ENCODE peak calls at places on chromosomes 16 and 17, in ten cellular contexts. One of them, this sample, is unnamed.

GRCh38 chr16:19595043-19595767 is 39.7 kb downstream of the VPS35L start:
- DNase-seq in PC-3: peak; percentile 76
- DNase-seq in sigmoid colon: no peak
- DNase-seq in IMR-90: peak; percentile 83
- DNase-seq in right cardiac atrium: peak; percentile 56
- DNase-seq in tibial artery: no peak
- DNase-seq in caudate nucleus: no peak
- DNase-seq in neuronal stem cell: no peak
- DNase-seq in H9: no peak
- DNase-seq in ovary: no peak
- DNase-seq in this sample: no peak

GRCh38 chr16:19005561-19006445 is 22.1 kb downstream of the TMC7 start:
- DNase-seq in neuronal stem cell: no peak
- DNase-seq in caudate nucleus: peak; percentile 86
- DNase-seq in sigmoid colon: no peak
- DNase-seq in PC-3: peak; percentile 97
- DNase-seq in H9: peak; percentile 46
- DNase-seq in right cardiac atrium: peak; percentile 59
- DNase-seq in ovary: no peak
- DNase-seq in IMR-90: peak; percentile 27
- DNase-seq in tibial artery: no peak
- DNase-seq in this sample: no peak

GRCh38 chr16:68232335-68232734 is 3.6 kb downstream of the ESRP2 start:
- DNase-seq in right cardiac atrium: no peak
- DNase-seq in IMR-90: no peak
- DNase-seq in ovary: peak; percentile 20
- DNase-seq in caudate nucleus: no peak
- DNase-seq in H9: no peak
- DNase-seq in tibial artery: peak; percentile 64
- DNase-seq in sigmoid colon: peak; percentile 66
- DNase-seq in PC-3: no peak
- DNase-seq in neuronal stem cell: no peak
- DNase-seq in this sample: no peak

GRCh38 chr16:51313204-51313603 is 162.1 kb upstream of the SALL1 start:
- DNase-seq in right cardiac atrium: no peak
- DNase-seq in tibial artery: no peak
- DNase-seq in PC-3: no peak
- DNase-seq in H9: no peak
- DNase-seq in ovary: no peak
- DNase-seq in neuronal stem cell: no peak
- DNase-seq in caudate nucleus: no peak
- DNase-seq in sigmoid colon: no peak
- DNase-seq in IMR-90: no peak
- DNase-seq in this sample: no peak

GRCh38 chr17:28344011-28344410 is 8.4 kb downstream of the TNFAIP1 start:
- DNase-seq in right cardiac atrium: no peak
- DNase-seq in PC-3: no peak
- DNase-seq in H9: no peak
- DNase-seq in caudate nucleus: no peak
- DNase-seq in ovary: no peak
- DNase-seq in sigmoid colon: no peak
- DNase-seq in neuronal stem cell: no peak
- DNase-seq in tibial artery: no peak
- DNase-seq in IMR-90: no peak
- DNase-seq in this sample: no peak

GRCh38 chr17:29577778-29578211 is 9.3 kb downstream of the TP53I13 start:
- DNase-seq in H9: no peak
- DNase-seq in PC-3: no peak
- DNase-seq in caudate nucleus: peak; percentile 61
- DNase-seq in neuronal stem cell: no peak
- DNase-seq in right cardiac atrium: peak; percentile 69
- DNase-seq in tibial artery: peak; percentile 71
- DNase-seq in IMR-90: peak; percentile 12
- DNase-seq in sigmoid colon: no peak
- DNase-seq in ovary: peak; percentile 66
- DNase-seq in this sample: peak; percentile 70

GRCh38 chr16:1005286-1005685 is 23.7 kb downstream of the SOX8 start:
- DNase-seq in ovary: no peak
- DNase-seq in neuronal stem cell: no peak
- DNase-seq in tibial artery: no peak
- DNase-seq in caudate nucleus: no peak
- DNase-seq in IMR-90: no peak
- DNase-seq in sigmoid colon: no peak
- DNase-seq in H9: no peak
- DNase-seq in right cardiac atrium: no peak
- DNase-seq in PC-3: no peak
- DNase-seq in this sample: no peak

GRCh38 chr17:60174035-60174434 is 24.3 kb downstream of the CA4 start:
- DNase-seq in tibial artery: no peak
- DNase-seq in right cardiac atrium: no peak
- DNase-seq in H9: no peak
- DNase-seq in IMR-90: no peak
- DNase-seq in sigmoid colon: no peak
- DNase-seq in ovary: no peak
- DNase-seq in caudate nucleus: no peak
- DNase-seq in PC-3: no peak
- DNase-seq in neuronal stem cell: no peak
- DNase-seq in this sample: no peak

GRCh38 chr16:8346291-8346690 is 244.0 kb downstream of the TMEM114 start:
- DNase-seq in tibial artery: no peak
- DNase-seq in PC-3: no peak
- DNase-seq in IMR-90: no peak
- DNase-seq in H9: no peak
- DNase-seq in right cardiac atrium: no peak
- DNase-seq in neuronal stem cell: peak; percentile 54
- DNase-seq in sigmoid colon: no peak
- DNase-seq in caudate nucleus: no peak
- DNase-seq in ovary: no peak
- DNase-seq in this sample: no peak

GRCh38 chr16:23280483-23280967 is 21.6 kb upstream of the SCNN1B start:
- DNase-seq in neuronal stem cell: no peak
- DNase-seq in caudate nucleus: no peak
- DNase-seq in H9: no peak
- DNase-seq in PC-3: peak; percentile 82
- DNase-seq in IMR-90: no peak
- DNase-seq in tibial artery: no peak
- DNase-seq in ovary: no peak
- DNase-seq in sigmoid colon: no peak
- DNase-seq in right cardiac atrium: no peak
- DNase-seq in this sample: no peak

GRCh38 chr17:78785663-78786057 is 3.6 kb upstream of the CYTH1 start:
- DNase-seq in sigmoid colon: peak; percentile 27
- DNase-seq in right cardiac atrium: no peak
- DNase-seq in PC-3: no peak
- DNase-seq in neuronal stem cell: no peak
- DNase-seq in ovary: no peak
- DNase-seq in caudate nucleus: no peak
- DNase-seq in H9: no peak
- DNase-seq in tibial artery: peak; percentile 39
- DNase-seq in IMR-90: no peak
- DNase-seq in this sample: no peak

GRCh38 chr16:12097523-12098428 is 121.2 kb downstream of the SNX29 start:
- DNase-seq in neuronal stem cell: no peak
- DNase-seq in tibial artery: no peak
- DNase-seq in right cardiac atrium: peak; percentile 45
- DNase-seq in caudate nucleus: peak; percentile 69
- DNase-seq in sigmoid colon: peak; percentile 76
- DNase-seq in IMR-90: peak; percentile 84
- DNase-seq in H9: no peak
- DNase-seq in ovary: peak; percentile 80
- DNase-seq in PC-3: peak; percentile 17
- DNase-seq in this sample: peak; percentile 41

GRCh38 chr16:27636453-27637200 is 86.7 kb downstream of the KATNIP start:
- DNase-seq in caudate nucleus: no peak
- DNase-seq in ovary: no peak
- DNase-seq in PC-3: no peak
- DNase-seq in neuronal stem cell: no peak
- DNase-seq in IMR-90: no peak
- DNase-seq in sigmoid colon: no peak
- DNase-seq in H9: no peak
- DNase-seq in tibial artery: no peak
- DNase-seq in right cardiac atrium: no peak
- DNase-seq in this sample: no peak

GRCh38 chr17:44758414-44759095 is at the start of gene ADAM11:
- DNase-seq in tibial artery: no peak
- DNase-seq in right cardiac atrium: no peak
- DNase-seq in caudate nucleus: no peak
- DNase-seq in sigmoid colon: no peak
- DNase-seq in H9: peak; percentile 66
- DNase-seq in PC-3: no peak
- DNase-seq in neuronal stem cell: no peak
- DNase-seq in IMR-90: no peak
- DNase-seq in ovary: no peak
- DNase-seq in this sample: peak; percentile 77

GRCh38 chr17:40124279-40125141 is 2.7 kb downstream of the MSL1 start:
- DNase-seq in IMR-90: peak; percentile 48
- DNase-seq in right cardiac atrium: no peak
- DNase-seq in tibial artery: no peak
- DNase-seq in ovary: no peak
- DNase-seq in neuronal stem cell: no peak
- DNase-seq in caudate nucleus: no peak
- DNase-seq in PC-3: peak; percentile 15
- DNase-seq in H9: no peak
- DNase-seq in sigmoid colon: no peak
- DNase-seq in this sample: no peak

GRCh38 chr17:69417545-69418483 is 3.3 kb downstream of the MAP2K6 start:
- DNase-seq in right cardiac atrium: no peak
- DNase-seq in IMR-90: no peak
- DNase-seq in caudate nucleus: no peak
- DNase-seq in neuronal stem cell: no peak
- DNase-seq in ovary: no peak
- DNase-seq in H9: no peak
- DNase-seq in PC-3: peak; percentile 61
- DNase-seq in tibial artery: no peak
- DNase-seq in sigmoid colon: no peak
- DNase-seq in this sample: no peak
- H3K27ac ChIP-seq in right cardiac atrium: no peak overlapping the region
- H3K27ac ChIP-seq in IMR-90: peak overlapping the region; percentile 17
- H3K27ac ChIP-seq in caudate nucleus: no peak overlapping the region
- H3K27ac ChIP-seq in neuronal stem cell: peak overlapping the region; percentile 62
- H3K27ac ChIP-seq in ovary: no peak overlapping the region
- H3K27ac ChIP-seq in H9: no peak overlapping the region
- H3K27ac ChIP-seq in PC-3: peak overlapping the region; percentile 40
- H3K27ac ChIP-seq in tibial artery: peak overlapping the region; percentile 34
- H3K27ac ChIP-seq in sigmoid colon: peak overlapping the region; percentile 9
- H3K27ac ChIP-seq in this sample: no peak overlapping the region

DNA sequence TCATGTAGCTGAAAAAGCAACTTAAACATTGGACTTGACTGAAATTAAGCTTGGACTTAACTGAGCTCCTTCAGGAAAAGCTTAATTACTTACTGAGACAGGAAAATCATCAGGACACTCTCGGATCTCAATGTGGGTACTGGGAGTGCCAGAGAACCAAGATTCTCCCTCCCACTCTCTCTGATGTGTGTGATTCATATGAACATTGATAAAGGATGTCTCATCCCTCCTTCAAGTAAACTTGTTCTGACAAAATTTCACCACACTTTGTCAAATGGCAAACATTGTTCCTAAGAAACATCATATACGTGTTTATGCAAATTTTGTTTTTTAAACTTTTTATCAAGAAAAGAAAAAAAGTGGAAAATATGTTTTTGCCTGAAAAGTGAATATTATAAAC is 4.1 kb upstream of the SLFN5 start:
- DNase-seq in caudate nucleus: no peak
- DNase-seq in ovary: no peak
- DNase-seq in PC-3: peak; percentile 51
- DNase-seq in right cardiac atrium: no peak
- DNase-seq in sigmoid colon: no peak
- DNase-seq in neuronal stem cell: no peak
- DNase-seq in tibial artery: no peak
- DNase-seq in H9: no peak
- DNase-seq in IMR-90: peak; percentile 78
- DNase-seq in this sample: no peak
- H3K27ac ChIP-seq in caudate nucleus: no peak overlapping the region
- H3K27ac ChIP-seq in ovary: no peak overlapping the region
- H3K27ac ChIP-seq in PC-3: no peak overlapping the region
- H3K27ac ChIP-seq in right cardiac atrium: no peak overlapping the region
- H3K27ac ChIP-seq in sigmoid colon: no peak overlapping the region
- H3K27ac ChIP-seq in neuronal stem cell: no peak overlapping the region
- H3K27ac ChIP-seq in tibial artery: no peak overlapping the region
- H3K27ac ChIP-seq in H9: no peak overlapping the region
- H3K27ac ChIP-seq in IMR-90: no peak overlapping the region
- H3K27ac ChIP-seq in this sample: no peak overlapping the region

DNA sequence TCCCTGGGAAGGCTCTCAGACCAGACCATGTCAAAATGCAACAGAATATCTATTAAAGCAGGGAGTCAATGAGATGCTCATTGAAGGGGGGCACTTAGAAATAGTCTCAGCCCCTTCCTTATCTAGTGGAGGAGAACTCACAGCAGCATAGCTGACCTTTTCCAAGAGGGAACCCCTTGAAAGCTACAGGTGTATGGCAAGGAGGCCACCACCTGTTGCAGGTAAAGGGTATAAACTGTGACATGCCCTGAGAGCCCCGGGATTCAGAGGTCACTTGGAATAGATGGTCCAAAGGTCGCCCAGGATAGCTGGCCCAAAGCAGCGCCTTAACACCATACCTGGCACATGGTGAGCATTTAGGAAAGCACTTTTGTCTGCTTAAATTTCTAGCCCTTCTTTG is 120.2 kb upstream of the RPL38 start:
- DNase-seq in sigmoid colon: no peak
- DNase-seq in caudate nucleus: no peak
- DNase-seq in tibial artery: no peak
- DNase-seq in ovary: no peak
- DNase-seq in PC-3: no peak
- DNase-seq in H9: no peak
- DNase-seq in right cardiac atrium: no peak
- DNase-seq in neuronal stem cell: no peak
- DNase-seq in IMR-90: no peak
- DNase-seq in this sample: no peak
- H3K27ac ChIP-seq in sigmoid colon: no peak overlapping the region
- H3K27ac ChIP-seq in caudate nucleus: no peak overlapping the region
- H3K27ac ChIP-seq in tibial artery: no peak overlapping the region
- H3K27ac ChIP-seq in ovary: no peak overlapping the region
- H3K27ac ChIP-seq in PC-3: no peak overlapping the region
- H3K27ac ChIP-seq in H9: no peak overlapping the region
- H3K27ac ChIP-seq in right cardiac atrium: no peak overlapping the region
- H3K27ac ChIP-seq in neuronal stem cell: no peak overlapping the region
- H3K27ac ChIP-seq in IMR-90: no peak overlapping the region
- H3K27ac ChIP-seq in this sample: no peak overlapping the region

DNA sequence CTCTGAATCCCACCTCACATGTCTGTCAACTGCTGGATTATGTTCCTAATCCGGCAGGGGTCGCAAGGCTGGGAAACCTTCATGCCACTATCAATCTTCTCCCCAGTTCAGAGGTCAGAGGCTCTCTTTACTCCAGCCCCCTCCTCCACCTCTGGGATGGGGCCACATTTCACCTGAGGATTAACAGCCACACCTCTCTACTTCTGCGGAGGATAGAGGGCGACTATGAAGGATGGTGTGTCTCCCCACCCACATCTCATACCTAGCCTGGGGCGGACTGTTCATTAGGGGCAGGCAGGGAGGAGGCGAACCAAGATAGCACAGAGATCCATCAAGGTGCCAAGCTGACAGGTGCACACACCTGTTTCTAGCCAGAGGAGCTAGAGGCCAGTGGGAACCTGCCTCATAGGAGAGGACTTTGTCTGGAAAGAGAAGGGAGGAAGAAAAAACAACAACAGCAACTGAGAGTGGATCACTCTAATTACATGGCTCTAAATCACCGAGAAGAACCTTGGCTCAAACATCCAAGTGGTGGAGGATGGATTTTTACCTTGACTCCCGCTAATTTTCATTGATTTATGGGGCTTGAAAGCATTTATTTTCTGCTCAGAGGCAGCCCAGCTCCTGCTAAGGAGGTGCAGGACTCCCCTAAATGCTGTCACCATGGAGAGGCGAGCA is 41.9 kb upstream of the SKAP1 start:
- DNase-seq in caudate nucleus: no peak
- DNase-seq in neuronal stem cell: no peak
- DNase-seq in right cardiac atrium: no peak
- DNase-seq in H9: peak; percentile 65
- DNase-seq in tibial artery: no peak
- DNase-seq in sigmoid colon: no peak
- DNase-seq in ovary: no peak
- DNase-seq in PC-3: no peak
- DNase-seq in IMR-90: no peak
- DNase-seq in this sample: no peak
- H3K27ac ChIP-seq in caudate nucleus: no peak overlapping the region
- H3K27ac ChIP-seq in neuronal stem cell: peak overlapping the region; percentile 49
- H3K27ac ChIP-seq in right cardiac atrium: no peak overlapping the region
- H3K27ac ChIP-seq in H9: no peak overlapping the region
- H3K27ac ChIP-seq in tibial artery: no peak overlapping the region
- H3K27ac ChIP-seq in sigmoid colon: no peak overlapping the region
- H3K27ac ChIP-seq in ovary: no peak overlapping the region
- H3K27ac ChIP-seq in PC-3: peak overlapping the region; percentile 93
- H3K27ac ChIP-seq in IMR-90: peak overlapping the region; percentile 30
- H3K27ac ChIP-seq in this sample: no peak overlapping the region

This sample was measured in aorta.